ENCODE peak calls at places on chromosome 18, in eight cellular contexts. I, O, Z, Y, N, W, L and B are unnamed samples.

GRCh38 chr18:63604791-63605567 is 17.8 kb downstream of the SERPINB13 start:
- DNase-seq in I (no peak), O (no peak), Z (no peak), Y (peak; percentile 32), N (no peak), W (no peak), L (no peak), B (no peak)

GRCh38 chr18:73715228-73715670 is 432.4 kb downstream of the FBXO15 start:
- DNase-seq in I (no peak), O (no peak), Z (no peak), Y (no peak), N (no peak), W (no peak), L (no peak), B (no peak)

GRCh38 chr18:55672574-55673361 is 84.8 kb upstream of the TCF4 start:
- DNase-seq in I (no peak), O (no peak), Z (no peak), Y (no peak), N (no peak), W (no peak), L (no peak), B (no peak)

GRCh38 chr18:48825101-48825745 is 125.5 kb downstream of the SMAD7 start:
- DNase-seq in I (no peak), O (peak; percentile 62), Z (no peak), Y (peak; percentile 53), N (no peak), W (peak; percentile 28), L (no peak), B (no peak)

GRCh38 chr18:78937166-78937565 is 42.5 kb upstream of the SALL3 start:
- DNase-seq in I (no peak), O (no peak), Z (no peak), Y (no peak), N (no peak), W (no peak), L (no peak), B (no peak)

GRCh38 chr18:39198376-39198775 is 1632.8 kb upstream of the CELF4 start:
- DNase-seq in I (no peak), O (no peak), Z (no peak), Y (no peak), N (no peak), W (no peak), L (no peak), B (no peak)

GRCh38 chr18:55515204-55515603 is 72.8 kb downstream of the TCF4 start:
- DNase-seq in I (no peak), O (no peak), Z (no peak), Y (no peak), N (no peak), W (no peak), L (no peak), B (no peak)

GRCh38 chr18:57819671-57820460 is 16.8 kb upstream of the ATP8B1 start:
- DNase-seq in I (peak; percentile 14), O (peak; percentile 87), Z (peak; percentile 82), Y (peak; percentile 89), N (peak; percentile 89), W (peak; percentile 45), L (peak; percentile 27), B (peak; percentile 63)

GRCh38 chr18:3333056-3333720 is 71.3 kb downstream of the MYL12B start:
- DNase-seq in I (no peak), O (no peak), Z (no peak), Y (no peak), N (no peak), W (no peak), L (no peak), B (no peak)

GRCh38 chr18:63505566-63506335 is 29.0 kb downstream of the SERPINB5 start:
- DNase-seq in I (peak; percentile 64), O (no peak), Z (peak; percentile 28), Y (peak; percentile 7), N (peak; percentile 80), W (peak; percentile 23), L (peak; percentile 16), B (no peak)

GRCh38 chr18:50982802-50983179 is 15.0 kb downstream of the ELAC1 start:
- DNase-seq in I (no peak), O (no peak), Z (no peak), Y (peak; percentile 4), N (peak; percentile 17), W (no peak), L (no peak), B (no peak)

GRCh38 chr18:12883684-12884520 is at the start of gene PTPN2:
- DNase-seq in I (peak; percentile 96), O (peak; percentile 95), Z (peak; percentile 95), Y (peak; percentile 92), N (peak; percentile 94), W (peak; percentile 95), L (peak; percentile 84), B (peak; percentile 90)

GRCh38 chr18:68418881-68419280 is 296.0 kb downstream of the TMX3 start:
- DNase-seq in I (no peak), O (no peak), Z (no peak), Y (peak; percentile 55), N (no peak), W (peak; percentile 5), L (no peak), B (peak; percentile 69)

GRCh38 chr18:57776767-57777166 is 26.3 kb downstream of the ATP8B1 start:
- DNase-seq in I (no peak), O (no peak), Z (no peak), Y (no peak), N (no peak), W (no peak), L (no peak), B (no peak)

GRCh38 chr18:49094979-49095632 is 144.3 kb upstream of the SMAD7 start:
- DNase-seq in I (no peak), O (no peak), Z (no peak), Y (peak; percentile 82), N (no peak), W (no peak), L (no peak), B (peak; percentile 45)

GRCh38 chr18:2237706-2238105 is 333.6 kb downstream of the METTL4 start:
- DNase-seq in I (no peak), O (no peak), Z (no peak), Y (no peak), N (no peak), W (peak; percentile 13), L (no peak), B (no peak)
- TF ChIP-seq CTCF in I (no peak), O (no peak), Z (no peak), Y (no peak), N (no peak), W (no peak), L (no peak), B (no peak)

GRCh38 chr18:28359177-28359576 is 182.2 kb upstream of the CDH2 start:
- DNase-seq in I (no peak), O (no peak), Z (no peak), Y (no peak), N (no peak), W (no peak), L (no peak), B (no peak)

GRCh38 chr18:28357785-28358401 is 181.0 kb upstream of the CDH2 start:
- DNase-seq in I (no peak), O (no peak), Z (no peak), Y (no peak), N (no peak), W (peak; percentile 6), L (peak; percentile 9), B (no peak)
- TF ChIP-seq CTCF in I (no peak), O (no peak), Z (no peak), Y (peak; percentile 9), N (no peak), W (peak; percentile 25), L (peak; percentile 54), B (no peak)

GRCh38 chr18:69935319-69936190 is 12.1 kb downstream of the CD226 start:
- DNase-seq in I (peak; percentile 23), O (peak; percentile 19), Z (peak; percentile 51), Y (no peak), N (peak; percentile 36), W (peak; percentile 33), L (no peak), B (no peak)
- TF ChIP-seq CTCF in I (no peak), O (no peak), Z (no peak), Y (no peak), N (no peak), W (no peak), L (no peak), B (no peak)

GRCh38 chr18:32893915-32894314 is 121.1 kb upstream of the KLHL14 start:
- DNase-seq in I (peak; percentile 14), O (no peak), Z (no peak), Y (no peak), N (no peak), W (no peak), L (no peak), B (no peak)

GRCh38 chr18:32902566-32903330 is 129.9 kb upstream of the KLHL14 start:
- DNase-seq in I (no peak), O (no peak), Z (no peak), Y (no peak), N (no peak), W (no peak), L (no peak), B (no peak)

GRCh38 chr18:32896781-32897547 is 124.1 kb upstream of the KLHL14 start:
- DNase-seq in I (no peak), O (no peak), Z (no peak), Y (no peak), N (no peak), W (no peak), L (no peak), B (no peak)

DNA sequence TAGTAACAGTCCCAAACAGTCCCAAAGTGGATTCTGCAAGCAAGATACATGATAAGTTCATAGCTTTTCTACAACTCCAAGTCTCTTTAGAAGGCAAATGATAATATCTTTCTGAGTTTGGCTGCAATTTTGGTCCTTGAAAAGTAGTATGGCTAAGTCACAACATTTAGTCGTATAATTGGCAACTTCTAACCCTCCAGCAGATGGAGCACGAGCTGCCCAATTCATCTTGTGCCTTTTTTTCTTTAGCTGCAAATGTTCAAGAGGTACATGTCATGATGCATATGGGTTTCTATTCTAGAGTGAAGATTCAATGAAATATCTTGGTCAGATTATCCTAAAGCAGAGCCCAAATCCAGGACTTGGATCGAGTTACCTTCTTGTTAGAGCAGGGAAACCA is 127.0 kb upstream of the KLHL14 start:
- DNase-seq in I (no peak), O (no peak), Z (no peak), Y (no peak), N (no peak), W (no peak), L (no peak), B (no peak)
- TF ChIP-seq CTCF in I (no peak), O (no peak), Z (no peak), Y (peak; percentile 16), N (no peak), W (no peak), L (no peak), B (peak; percentile 30)